ENCODE peak calls at places on chromosomes 5 and 9, in six cellular contexts. R, P, J, F, O and V are unnamed samples.

GRCh38 chr5:134136771-134137170 is 22.3 kb downstream of the TCF7 start:
- DNase-seq in R (peak; percentile 3), P (no peak), J (no peak), F (no peak), O (no peak), V (no peak)

GRCh38 chr5:160209917-160210316 is 19.4 kb upstream of the FABP6 start:
- DNase-seq in R (no peak), P (no peak), J (no peak), F (no peak), O (peak; percentile 10), V (no peak)

GRCh38 chr5:34957857-34958690 is 28.7 kb downstream of the DNAJC21 start:
- DNase-seq in R (no peak), P (peak; percentile 20), J (no peak), F (peak; percentile 45), O (peak; percentile 37), V (peak; percentile 14)

GRCh38 chr9:21801683-21802417 is 586 bp upstream of the MTAP start:
- DNase-seq in R (peak; percentile 74), P (peak; percentile 59), J (no peak), F (peak; percentile 90), O (peak; percentile 70), V (peak; percentile 89)

GRCh38 chr5:2029206-2029605 is 146.5 kb upstream of the IRX4 start:
- DNase-seq in R (no peak), P (no peak), J (no peak), F (no peak), O (no peak), V (peak; percentile 56)

GRCh38 chr5:159519365-159519764 is 189.1 kb upstream of the IL12B start:
- DNase-seq in R (no peak), P (no peak), J (no peak), F (no peak), O (no peak), V (no peak)

GRCh38 chr9:90322296-90322695 is 320.3 kb downstream of the DIRAS2 start:
- DNase-seq in R (no peak), P (no peak), J (no peak), F (peak; percentile 42), O (no peak), V (no peak)

GRCh38 chr9:109252291-109252690 is 68.6 kb downstream of the EPB41L4B start:
- DNase-seq in R (no peak), P (no peak), J (no peak), F (no peak), O (no peak), V (no peak)

GRCh38 chr5:68070641-68071191 is 144.8 kb upstream of the PIK3R1 start:
- DNase-seq in R (no peak), P (no peak), J (no peak), F (no peak), O (no peak), V (peak; percentile 32)

GRCh38 chr5:125372694-125373621 is 626.5 kb upstream of the ZNF608 start:
- DNase-seq in R (no peak), P (no peak), J (peak; percentile 17), F (peak; percentile 38), O (no peak), V (peak; percentile 84)

GRCh38 chr9:128937310-128938165 is 9.9 kb downstream of the DOLK start:
- DNase-seq in R (no peak), P (no peak), J (no peak), F (no peak), O (no peak), V (no peak)

GRCh38 chr9:92781902-92782301 is 17.3 kb upstream of the BICD2 start:
- DNase-seq in R (no peak), P (no peak), J (no peak), F (no peak), O (no peak), V (no peak)

GRCh38 chr5:133807348-133807747 is 161.1 kb downstream of the C5orf15 start:
- DNase-seq in R (no peak), P (no peak), J (no peak), F (no peak), O (no peak), V (no peak)

GRCh38 chr5:72234265-72234700 is 85.8 kb downstream of the MRPS27 start:
- DNase-seq in R (no peak), P (no peak), J (peak; percentile 58), F (peak; percentile 62), O (no peak), V (peak; percentile 29)

GRCh38 chr5:74282495-74282894 is 358.0 kb downstream of the ENC1 start:
- DNase-seq in R (no peak), P (no peak), J (no peak), F (no peak), O (no peak), V (no peak)

GRCh38 chr5:39541920-39542319 is 117.1 kb upstream of the DAB2 start:
- DNase-seq in R (no peak), P (no peak), J (no peak), F (no peak), O (no peak), V (no peak)

GRCh38 chr9:114495992-114496391 is 9.3 kb downstream of the WHRN start:
- DNase-seq in R (no peak), P (no peak), J (no peak), F (no peak), O (no peak), V (no peak)

DNA sequence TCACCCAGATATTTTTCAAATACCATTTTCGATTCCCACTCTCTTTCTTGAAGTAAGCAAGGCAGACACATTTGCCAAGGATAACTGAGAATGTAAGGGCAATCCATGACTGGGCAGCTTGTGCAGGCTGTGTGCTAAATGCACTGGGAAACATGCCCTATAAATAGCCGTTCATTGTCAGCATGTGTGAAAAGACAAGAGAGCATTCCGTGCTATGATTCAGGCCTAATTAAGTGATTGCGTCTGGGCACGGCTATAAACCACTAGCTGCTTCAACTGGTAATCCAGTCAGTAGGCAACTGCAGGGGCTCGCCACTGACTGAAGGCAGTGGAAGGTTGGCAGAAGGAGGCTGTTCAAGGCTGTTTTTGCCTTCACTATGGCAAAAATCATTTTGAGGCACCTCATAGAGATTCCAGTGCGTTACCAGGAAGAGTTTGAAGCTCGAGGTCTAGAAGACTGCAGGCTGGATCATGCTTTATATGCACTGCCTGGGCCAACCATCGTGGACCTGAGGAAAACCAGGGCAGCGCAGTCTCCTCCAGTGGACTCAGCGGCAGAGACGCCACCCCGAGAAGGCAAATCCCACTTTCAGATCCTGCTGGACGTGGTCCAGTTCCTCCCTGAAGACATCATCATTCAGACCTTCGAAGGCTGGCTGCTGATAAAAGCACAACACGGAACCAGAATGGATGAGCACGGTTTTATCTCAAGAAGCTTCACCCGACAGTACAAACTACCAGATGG is at the start of gene HSPB3:
- DNase-seq in R (peak; percentile 22), P (no peak), J (peak; percentile 93), F (peak; percentile 74), O (peak; percentile 5), V (peak; percentile 92)
- H3K4me3 ChIP-seq in R (no peak within 1 kb of the TSS), P (no peak within 1 kb of the TSS), J (peak within 1 kb of the TSS; percentile 24), F (peak within 1 kb of the TSS; percentile 20), O (no peak within 1 kb of the TSS), V (peak within 1 kb of the TSS; percentile 55)

GRCh38 chr5:164054461-164054860 is 549.0 kb downstream of the MAT2B start:
- DNase-seq in R (no peak), P (no peak), J (no peak), F (no peak), O (no peak), V (no peak)

GRCh38 chr5:164048527-164048926 is 543.1 kb downstream of the MAT2B start:
- DNase-seq in R (no peak), P (no peak), J (no peak), F (peak; percentile 62), O (no peak), V (no peak)

GRCh38 chr5:164052536-164053090 is 547.2 kb downstream of the MAT2B start:
- DNase-seq in R (no peak), P (no peak), J (peak; percentile 19), F (peak; percentile 36), O (no peak), V (no peak)

GRCh38 chr5:164053123-164053522 is 547.7 kb downstream of the MAT2B start:
- DNase-seq in R (no peak), P (no peak), J (no peak), F (no peak), O (no peak), V (no peak)

DNA sequence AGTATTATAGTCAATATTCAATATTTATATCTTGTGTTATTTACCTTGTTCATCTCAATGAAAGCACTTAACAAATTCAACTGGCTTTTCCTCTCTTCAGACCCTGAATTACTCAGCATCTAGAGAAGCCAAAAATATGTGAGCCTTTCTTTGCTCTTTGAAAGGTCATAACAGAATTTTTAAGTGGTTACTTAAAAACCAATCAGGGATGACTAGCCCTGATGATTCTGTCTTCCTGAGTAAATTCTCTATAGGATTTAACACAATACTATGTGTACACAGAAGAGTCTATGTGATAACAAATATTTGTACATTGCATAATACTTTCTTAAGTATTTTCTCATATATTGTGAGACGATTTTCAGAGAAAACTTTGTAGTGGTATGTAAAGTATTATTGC is 546.3 kb downstream of the MAT2B start:
- DNase-seq in R (no peak), P (no peak), J (peak; percentile 7), F (peak; percentile 52), O (no peak), V (no peak)
- TF ChIP-seq CTCF in R (no peak), P (no peak), J (no peak), F (no peak), O (no peak), V (no peak)

GRCh38 chr5:43604699-43605098 is 1.7 kb downstream of the NNT start:
- DNase-seq in R (no peak), P (no peak), J (no peak), F (no peak), O (no peak), V (no peak)

GRCh38 chr5:43602456-43602817 is 543 bp upstream of the NNT start:
- DNase-seq in R (peak; percentile 34), P (peak; percentile 33), J (no peak), F (peak; percentile 57), O (peak; percentile 41), V (peak; percentile 27)

GRCh38 chr5:43601454-43602260 is 1.3 kb upstream of the NNT start:
- DNase-seq in R (no peak), P (no peak), J (no peak), F (peak; percentile 21), O (no peak), V (peak; percentile 63)

GRCh38 chr5:43602818-43603534 is at the start of gene NNT:
- DNase-seq in R (peak; percentile 84), P (peak; percentile 57), J (no peak), F (peak; percentile 51), O (peak; percentile 82), V (peak; percentile 23)

DNA sequence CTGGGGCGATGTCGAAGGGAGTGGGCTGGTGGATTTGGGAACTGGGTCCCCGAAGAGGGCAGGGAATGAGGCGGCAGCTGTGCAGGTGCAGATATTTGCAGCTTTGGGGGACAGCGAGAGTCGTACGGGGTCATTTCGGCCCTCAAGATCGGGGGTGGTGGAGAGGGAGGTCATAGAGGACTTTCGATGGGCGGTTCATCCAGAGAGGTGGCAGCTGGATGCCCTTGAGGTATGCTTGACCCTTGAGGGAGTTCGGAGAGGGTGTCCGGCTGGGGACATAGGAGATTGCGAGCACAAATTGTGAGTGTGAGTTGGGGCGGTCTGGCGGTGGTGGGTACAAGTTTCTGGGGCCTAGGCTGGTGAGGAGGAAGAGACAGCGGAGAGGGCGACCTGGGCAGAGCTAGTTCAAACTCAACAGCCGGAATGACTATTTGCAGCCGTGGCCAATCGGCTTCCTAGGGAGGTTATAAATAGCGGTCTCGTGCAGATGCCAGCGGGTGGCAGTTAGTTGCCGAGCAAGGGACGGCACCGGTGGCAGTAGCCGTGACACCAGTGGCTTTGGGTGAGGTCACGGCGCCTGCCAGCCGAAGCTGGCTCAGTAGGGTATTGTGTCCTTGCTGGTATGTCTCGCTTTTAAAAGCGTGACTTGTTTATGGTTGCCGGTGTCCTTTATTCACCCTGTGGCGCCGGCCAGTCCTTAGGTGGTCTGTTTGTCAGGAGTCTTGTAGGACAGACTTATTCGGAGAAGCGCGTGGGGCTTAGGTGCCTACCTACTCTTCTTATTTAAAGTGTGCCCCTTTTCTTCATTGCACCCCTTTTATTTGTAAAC is 769 bp downstream of the NNT start:
- DNase-seq in R (peak; percentile 78), P (peak; percentile 19), J (no peak), F (peak; percentile 29), O (peak; percentile 75), V (peak; percentile 74)
- H3K4me3 ChIP-seq in R (peak overlapping the region; percentile 92), P (peak overlapping the region; percentile 85), J (peak overlapping the region; percentile 79), F (peak overlapping the region; percentile 50), O (peak overlapping the region; percentile 37), V (peak overlapping the region; percentile 80)

GRCh38 chr5:10364186-10364689 is 10.7 kb downstream of the MARCHF6 start:
- DNase-seq in R (no peak), P (no peak), J (no peak), F (no peak), O (peak; percentile 60), V (no peak)
- TF ChIP-seq CTCF in R (peak; percentile 40), P (no peak), J (no peak), F (peak; percentile 19), O (no peak), V (no peak)